ENCODE peak calls at places on chromosome 22, in ten cellular contexts. H, C, R, K, W, Q, D, V, I and M are unnamed samples.
A peak's percentile ranks its signal among the peaks of the same experiment; 100 is the strongest.

GRCh38 chr22:29621761-29622526 is 18.5 kb downstream of the NF2 start:
- DNase-seq in K (no peak), D (no peak), V (no peak), W (no peak), H (peak; percentile 97), I (no peak), Q (peak; percentile 54), C (no peak), R (no peak), M (no peak)

GRCh38 chr22:20085651-20086050 is 5.6 kb downstream of the DGCR8 start:
- DNase-seq in K (peak; percentile 65), I (no peak), C (no peak), R (no peak), H (no peak), V (no peak), D (no peak), W (no peak), Q (no peak), M (no peak)

GRCh38 chr22:33853200-33854097 is 66.8 kb downstream of the LARGE1 start:
- DNase-seq in K (peak; percentile 83), C (peak; percentile 84), H (peak; percentile 77), Q (peak; percentile 58), R (peak; percentile 35), I (no peak), V (peak; percentile 91), W (peak; percentile 86), D (peak; percentile 38), M (no peak)

GRCh38 chr22:41994506-41994905 is 4.1 kb upstream of the WBP2NL start:
- DNase-seq in Q (no peak), H (no peak), V (no peak), R (no peak), K (peak; percentile 52), W (no peak), C (no peak), D (no peak), I (no peak), M (no peak)

GRCh38 chr22:37818397-37819099 is 4.6 kb upstream of the GALR3 start:
- DNase-seq in K (peak; percentile 89), R (no peak), V (peak; percentile 25), D (peak; percentile 78), W (no peak), C (peak; percentile 84), H (peak; percentile 35), Q (peak; percentile 79), I (no peak), M (peak; percentile 74)

GRCh38 chr22:32103648-32104326 is 55.3 kb downstream of the C22orf42 start:
- DNase-seq in V (peak; percentile 11), D (no peak), K (no peak), W (peak; percentile 67), C (no peak), H (peak; percentile 3), Q (no peak), I (no peak), R (no peak), M (peak; percentile 18)

GRCh38 chr22:26589367-26589844 is 526 bp downstream of the TPST2 start:
- DNase-seq in R (no peak), H (peak; percentile 12), K (peak; percentile 79), D (peak; percentile 54), W (peak; percentile 69), Q (peak; percentile 53), C (peak; percentile 81), I (no peak), V (peak; percentile 28), M (no peak)

GRCh38 chr22:43796567-43796966 is 15.5 kb downstream of the EFCAB6 start:
- DNase-seq in Q (peak; percentile 75), R (no peak), C (no peak), I (peak; percentile 0), V (no peak), H (peak; percentile 81), W (no peak), K (no peak), D (peak; percentile 63), M (no peak)

GRCh38 chr22:50548046-50548912 is 2.6 kb downstream of the KLHDC7B start:
- DNase-seq in H (no peak), D (no peak), V (peak; percentile 41), R (no peak), K (no peak), C (peak; percentile 85), I (no peak), W (peak; percentile 84), Q (no peak), M (peak; percentile 51)

GRCh38 chr22:20115691-20116375 is at the start of gene RANBP1:
- DNase-seq in C (peak; percentile 78), R (no peak), V (no peak), I (no peak), Q (no peak), K (peak; percentile 75), D (peak; percentile 23), H (no peak), W (no peak), M (peak; percentile 47)

GRCh38 chr22:22571429-22571828 is 12.4 kb upstream of the PRAME start:
- DNase-seq in V (no peak), W (no peak), I (no peak), Q (no peak), K (no peak), C (no peak), D (no peak), H (no peak), R (no peak), M (no peak)

GRCh38 chr22:33438273-33438672 is 380.1 kb upstream of the SYN3 start:
- DNase-seq in W (no peak), I (no peak), H (peak; percentile 89), D (no peak), K (no peak), C (no peak), Q (peak; percentile 32), V (no peak), R (no peak), M (no peak)

GRCh38 chr22:29081499-29082236 is 8.8 kb downstream of the KREMEN1 start:
- DNase-seq in H (no peak), I (no peak), R (no peak), C (no peak), W (no peak), V (no peak), D (no peak), K (no peak), Q (no peak), M (no peak)

GRCh38 chr22:39405346-39406085 is 5.9 kb downstream of the TAB1 start:
- DNase-seq in R (no peak), C (peak; percentile 73), H (peak; percentile 65), I (no peak), W (no peak), V (no peak), Q (no peak), D (peak; percentile 18), K (peak; percentile 85), M (no peak)

GRCh38 chr22:47296405-47297260 is 534.2 kb downstream of the TBC1D22A start:
- DNase-seq in D (no peak), Q (no peak), C (no peak), R (no peak), K (no peak), W (no peak), H (no peak), V (no peak), I (no peak), M (no peak)
- H3K9me3 ChIP-seq in D (no peaks in the 10 kb centered on the region), Q (no peaks in the 10 kb centered on the region), C (no peaks in the 10 kb centered on the region), R (peaks cover 7% of the 10 kb centered on the region), K (no peaks in the 10 kb centered on the region), W (no peaks in the 10 kb centered on the region), H (peaks cover 7% of the 10 kb centered on the region), V (no peaks in the 10 kb centered on the region), I (no peaks in the 10 kb centered on the region), M (no peaks in the 10 kb centered on the region)

GRCh38 chr22:36359172-36359973 is 28.4 kb downstream of the MYH9 start:
- DNase-seq in H (no peak), D (no peak), V (peak; percentile 47), R (no peak), W (peak; percentile 69), Q (no peak), K (no peak), I (no peak), C (no peak), M (peak; percentile 53)
- H3K27ac ChIP-seq in H (peak overlapping the region; percentile 64), D (peak overlapping the region; percentile 40), V (peak overlapping the region; percentile 40), R (peak overlapping the region; percentile 90), W (peak overlapping the region; percentile 72), Q (peak overlapping the region; percentile 72), K (peak overlapping the region; percentile 74), I (peak overlapping the region; percentile 55), C (peak overlapping the region; percentile 78), M (no peak overlapping the region)

DNA sequence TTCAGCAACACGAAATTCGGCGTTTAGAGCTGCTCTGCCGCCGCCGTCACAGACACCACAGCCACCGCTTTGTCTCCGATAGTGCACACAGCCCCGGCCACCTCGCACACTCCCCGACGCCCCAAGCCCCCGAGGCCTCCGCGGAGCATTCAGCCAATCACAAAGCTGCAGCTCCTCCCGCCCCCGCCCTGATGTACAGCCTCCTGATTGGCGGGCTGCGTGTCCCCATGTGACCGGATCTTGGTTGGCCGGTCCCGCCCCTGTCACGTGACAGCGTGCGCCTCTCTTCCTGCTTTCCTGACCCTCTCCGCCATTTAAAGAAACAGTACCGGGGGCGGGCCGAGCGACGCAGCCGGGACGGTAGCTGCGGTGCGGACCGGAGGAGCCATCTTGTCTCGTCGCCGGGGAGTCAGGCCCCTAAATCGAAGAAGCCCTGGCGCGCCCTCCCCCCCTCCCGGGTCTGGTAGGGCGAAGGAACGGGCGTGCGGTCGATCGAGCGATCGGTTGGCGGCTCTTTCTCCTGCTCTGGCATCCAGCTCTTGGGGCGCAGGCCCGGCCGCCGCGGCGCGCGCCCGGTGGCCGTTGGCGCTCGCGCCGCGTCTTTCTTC is at the start of gene TUG1:
- DNase-seq in C (peak; percentile 100), W (peak; percentile 99), I (peak; percentile 72), D (peak; percentile 98), K (peak; percentile 99), R (peak; percentile 98), H (peak; percentile 98), Q (peak; percentile 99), V (peak; percentile 98), M (peak; percentile 98)
- H3K9me3 ChIP-seq in C (peaks cover 20% of the 10 kb centered on the region), W (no peaks in the 10 kb centered on the region), I (peaks cover 48% of the 10 kb centered on the region), D (peaks cover 39% of the 10 kb centered on the region), K (peaks cover 7% of the 10 kb centered on the region), R (peaks cover 53% of the 10 kb centered on the region), H (peaks cover 11% of the 10 kb centered on the region), Q (peaks cover 22% of the 10 kb centered on the region), V (no peaks in the 10 kb centered on the region), M (peaks cover 38% of the 10 kb centered on the region)

GRCh38 chr22:40462195-40462988 is 92.0 kb downstream of the SGSM3 start:
- DNase-seq in W (peak; percentile 67), V (peak; percentile 53), C (no peak), H (no peak), I (no peak), K (no peak), D (no peak), R (no peak), Q (no peak), M (no peak)

GRCh38 chr22:40463017-40463631 is 92.7 kb downstream of the SGSM3 start:
- DNase-seq in I (no peak), K (no peak), R (no peak), D (no peak), W (peak; percentile 88), C (no peak), V (peak; percentile 80), H (no peak), Q (no peak), M (peak; percentile 66)

GRCh38 chr22:40466976-40467375 is 96.6 kb downstream of the SGSM3 start:
- DNase-seq in D (no peak), C (no peak), Q (no peak), I (no peak), R (no peak), W (no peak), V (no peak), H (no peak), K (no peak), M (no peak)

GRCh38 chr22:40469181-40469580 is 98.8 kb downstream of the SGSM3 start:
- DNase-seq in R (no peak), H (no peak), V (no peak), Q (no peak), W (no peak), C (no peak), I (no peak), D (no peak), K (no peak), M (no peak)

GRCh38 chr22:40463727-40464126 is 93.3 kb downstream of the SGSM3 start:
- DNase-seq in I (no peak), W (peak; percentile 60), H (no peak), D (no peak), C (no peak), Q (no peak), V (peak; percentile 53), R (no peak), K (no peak), M (no peak)
- H3K27ac ChIP-seq in I (no peak overlapping the region), W (peak overlapping the region; percentile 92), H (no peak overlapping the region), D (no peak overlapping the region), C (no peak overlapping the region), Q (no peak overlapping the region), V (peak overlapping the region; percentile 90), R (no peak overlapping the region), K (no peak overlapping the region), M (peak overlapping the region; percentile 70)